ENCODE peak calls at places on chromosomes 3 and 15, in five cellular contexts. Z, O, H, I and T are unnamed samples.

GRCh38 chr3:116417151-116417550 is 28.1 kb downstream of the LSAMP start:
- DNase-seq in Z (no peak), O (no peak), H (no peak), I (no peak), T (no peak)

GRCh38 chr3:172317984-172318383 is 130.3 kb downstream of the GHSR start:
- DNase-seq in Z (peak), O (peak), H (no peak), I (peak), T (peak)

GRCh38 chr15:56741541-56741940 is 8.2 kb upstream of the ZNF280D start:
- DNase-seq in Z (no peak), O (no peak), H (no peak), I (no peak), T (no peak)

GRCh38 chr3:142029791-142030190 is 119.6 kb downstream of the TFDP2 start:
- DNase-seq in Z (no peak), O (no peak), H (no peak), I (no peak), T (no peak)

GRCh38 chr15:66772967-66773873 is 71.2 kb downstream of the SMAD6 start:
- DNase-seq in Z (no peak), O (no peak), H (no peak), I (peak), T (peak)

GRCh38 chr15:31457631-31458526 is 131.2 kb downstream of the KLF13 start:
- DNase-seq in Z (no peak), O (peak), H (no peak), I (peak), T (no peak)

GRCh38 chr3:159032311-159032710 is 230.5 kb downstream of the MFSD1 start:
- DNase-seq in Z (no peak), O (no peak), H (no peak), I (no peak), T (no peak)

GRCh38 chr15:75620043-75620775 is 5.3 kb downstream of the SNUPN start:
- DNase-seq in Z (no peak), O (no peak), H (no peak), I (peak), T (no peak)

GRCh38 chr3:24235121-24235520 is 259.5 kb downstream of the THRB start:
- DNase-seq in Z (no peak), O (no peak), H (no peak), I (no peak), T (no peak)

GRCh38 chr3:125585595-125586223 is 9.6 kb downstream of the OSBPL11 start:
- DNase-seq in Z (peak), O (peak), H (peak), I (peak), T (peak)

GRCh38 chr3:22916933-22917332 is 286.2 kb upstream of the UBE2E2 start:
- DNase-seq in Z (no peak), O (no peak), H (no peak), I (no peak), T (no peak)

GRCh38 chr15:95085056-95085455 is 853.7 kb downstream of the MCTP2 start:
- DNase-seq in Z (no peak), O (no peak), H (no peak), I (no peak), T (no peak)

GRCh38 chr3:128767351-128767750 is 41.4 kb downstream of the RAB7A start:
- DNase-seq in Z (no peak), O (no peak), H (no peak), I (peak), T (no peak)

GRCh38 chr15:35671197-35671596 is 125.2 kb upstream of the DPH6 start:
- DNase-seq in Z (no peak), O (no peak), H (no peak), I (no peak), T (no peak)

GRCh38 chr3:17910922-17911321 is 168.5 kb upstream of the TBC1D5 start:
- DNase-seq in Z (no peak), O (no peak), H (no peak), I (no peak), T (no peak)

GRCh38 chr15:88031461-88031860 is 225.1 kb downstream of the NTRK3 start:
- DNase-seq in Z (no peak), O (no peak), H (no peak), I (no peak), T (no peak)

GRCh38 chr3:127386490-127386889 is 98.6 kb upstream of the PRR20G start:
- DNase-seq in Z (no peak), O (no peak), H (no peak), I (no peak), T (no peak)

GRCh38 chr15:67067161-67067853 is 1.9 kb downstream of the SMAD3 start:
- DNase-seq in Z (no peak), O (no peak), H (no peak), I (no peak), T (peak)

DNA sequence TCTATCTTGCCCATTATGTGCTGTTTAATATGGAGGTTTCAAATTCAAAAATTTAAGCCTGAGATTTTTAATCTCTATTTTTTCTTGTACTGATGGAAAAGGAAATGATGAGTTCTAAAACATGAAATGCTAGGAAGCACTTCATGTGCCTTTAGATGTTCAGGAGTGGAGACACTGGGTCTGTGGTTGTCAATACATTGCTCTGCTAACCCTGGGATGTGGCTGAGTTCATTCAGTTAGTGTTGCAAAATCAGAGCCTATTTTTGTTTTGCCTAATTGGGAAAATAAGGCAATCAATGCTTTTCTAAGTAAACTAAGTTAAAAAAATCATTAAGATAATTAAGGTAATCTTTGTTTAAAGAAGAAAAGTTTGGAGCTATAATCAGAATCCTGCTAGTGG is 83.1 kb downstream of the DIPK2A start:
- DNase-seq in Z (no peak), O (no peak), H (no peak), I (no peak), T (no peak)
- TF ChIP-seq CTCF in Z (no peak), O (no peak), H (no peak), I (no peak), T (no peak)

GRCh38 chr3:170731281-170731680 is 138.7 kb downstream of the RPL22L1 start:
- DNase-seq in Z (no peak), O (no peak), H (no peak), I (no peak), T (no peak)

GRCh38 chr3:170735821-170736220 is 134.2 kb downstream of the RPL22L1 start:
- DNase-seq in Z (no peak), O (no peak), H (no peak), I (no peak), T (no peak)

GRCh38 chr3:170732660-170733245 is 137.2 kb downstream of the RPL22L1 start:
- DNase-seq in Z (no peak), O (no peak), H (no peak), I (peak), T (no peak)

GRCh38 chr3:170734737-170735070 is 135.3 kb downstream of the RPL22L1 start:
- DNase-seq in Z (no peak), O (no peak), H (no peak), I (no peak), T (no peak)

DNA sequence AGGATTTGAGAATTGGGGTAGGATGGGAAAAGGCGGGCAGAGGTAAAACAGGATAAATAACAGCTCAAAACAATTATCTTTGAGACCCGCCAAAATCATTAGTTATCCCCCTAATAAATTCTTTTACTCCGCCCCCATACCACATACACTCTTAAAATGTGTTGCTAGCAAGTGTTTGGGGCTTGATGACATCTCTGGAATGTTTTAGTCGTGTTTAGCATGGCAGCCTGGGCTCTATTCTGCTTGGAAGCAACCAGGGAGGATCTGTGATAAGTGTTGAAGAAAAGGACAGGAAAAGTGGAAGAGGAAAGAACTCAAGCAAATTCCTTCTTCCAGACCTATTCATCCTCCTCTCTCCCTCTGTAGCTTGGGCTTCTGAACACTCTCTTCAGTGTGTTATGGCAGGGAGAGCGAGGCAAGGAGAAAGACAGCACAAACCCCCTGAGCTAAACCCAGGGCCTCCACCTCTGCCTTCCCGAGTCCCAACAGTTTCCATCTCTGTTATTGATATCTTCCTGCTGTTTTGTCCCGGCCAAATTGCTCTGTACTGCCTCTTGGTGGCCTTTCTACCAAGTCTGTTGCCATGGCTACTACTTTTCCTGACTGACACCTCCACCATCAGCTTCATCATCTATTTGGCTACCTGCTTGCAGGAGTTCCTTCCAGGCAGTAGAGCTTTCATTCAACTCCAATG is 135.8 kb downstream of the RPL22L1 start:
- DNase-seq in Z (no peak), O (no peak), H (no peak), I (no peak), T (no peak)
- TF ChIP-seq CTCF in Z (peak), O (no peak), H (no peak), I (no peak), T (no peak)

GRCh38 chr3:194686414-194686815 is 732 bp downstream of the FAM43A start:
- DNase-seq in Z (no peak), O (no peak), H (no peak), I (no peak), T (no peak)

GRCh38 chr3:194686816-194687637 is 1.3 kb downstream of the FAM43A start:
- DNase-seq in Z (no peak), O (no peak), H (no peak), I (peak), T (peak)

GRCh38 chr3:194687638-194688206 is 2.0 kb downstream of the FAM43A start:
- DNase-seq in Z (no peak), O (no peak), H (peak), I (peak), T (peak)

GRCh38 chr3:194685050-194685722 is 497 bp upstream of the FAM43A start:
- DNase-seq in Z (no peak), O (no peak), H (no peak), I (no peak), T (no peak)

DNA sequence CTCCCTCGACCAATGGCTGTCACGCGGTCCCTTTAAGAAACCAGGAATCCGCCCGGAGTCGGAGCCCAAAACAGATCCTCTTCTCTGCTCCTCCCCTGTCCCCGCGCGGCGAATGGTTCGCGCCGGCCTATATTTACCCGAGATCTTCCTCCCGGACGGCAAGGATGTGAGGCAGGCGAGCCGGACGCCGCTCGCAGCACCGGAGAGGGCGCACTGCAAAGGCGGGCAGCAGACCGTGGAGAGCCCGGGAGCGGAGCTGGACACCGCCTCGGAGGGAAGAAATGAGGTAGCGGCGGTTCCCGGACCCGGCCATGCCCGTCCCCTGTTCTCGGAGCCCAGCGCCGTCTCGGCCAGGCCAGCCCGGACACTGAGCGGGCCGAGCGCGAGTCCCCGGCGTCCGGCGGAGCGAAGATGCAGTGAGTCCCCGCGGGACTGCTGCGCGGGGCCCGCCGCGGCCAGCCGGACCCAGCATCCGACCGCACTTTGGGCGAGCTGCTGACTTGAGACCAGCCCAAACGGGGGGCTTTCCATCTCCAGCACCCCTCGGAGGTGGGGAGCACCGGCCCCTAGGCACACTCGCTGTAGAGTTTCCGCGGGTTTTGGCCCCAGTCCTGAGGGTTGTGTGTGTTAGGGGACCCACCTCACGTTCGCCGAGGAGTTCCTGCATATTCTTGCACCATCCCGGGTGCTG is at the start of gene FAM43A:
- DNase-seq in Z (peak), O (peak), H (peak), I (peak), T (peak)
- TF ChIP-seq CTCF in Z (peak), O (peak), H (no peak), I (peak), T (no peak)

GRCh38 chr3:155407331-155407730 is 113.8 kb upstream of the STRIT1 start:
- DNase-seq in Z (no peak), O (no peak), H (no peak), I (no peak), T (no peak)

GRCh38 chr3:155409336-155409735 is 115.9 kb upstream of the STRIT1 start:
- DNase-seq in Z (no peak), O (no peak), H (no peak), I (no peak), T (no peak)

GRCh38 chr3:155407971-155408370 is 114.5 kb upstream of the STRIT1 start:
- DNase-seq in Z (no peak), O (no peak), H (no peak), I (no peak), T (no peak)

GRCh38 chr3:155412856-155413255 is 119.4 kb upstream of the STRIT1 start:
- DNase-seq in Z (no peak), O (no peak), H (no peak), I (no peak), T (no peak)

DNA sequence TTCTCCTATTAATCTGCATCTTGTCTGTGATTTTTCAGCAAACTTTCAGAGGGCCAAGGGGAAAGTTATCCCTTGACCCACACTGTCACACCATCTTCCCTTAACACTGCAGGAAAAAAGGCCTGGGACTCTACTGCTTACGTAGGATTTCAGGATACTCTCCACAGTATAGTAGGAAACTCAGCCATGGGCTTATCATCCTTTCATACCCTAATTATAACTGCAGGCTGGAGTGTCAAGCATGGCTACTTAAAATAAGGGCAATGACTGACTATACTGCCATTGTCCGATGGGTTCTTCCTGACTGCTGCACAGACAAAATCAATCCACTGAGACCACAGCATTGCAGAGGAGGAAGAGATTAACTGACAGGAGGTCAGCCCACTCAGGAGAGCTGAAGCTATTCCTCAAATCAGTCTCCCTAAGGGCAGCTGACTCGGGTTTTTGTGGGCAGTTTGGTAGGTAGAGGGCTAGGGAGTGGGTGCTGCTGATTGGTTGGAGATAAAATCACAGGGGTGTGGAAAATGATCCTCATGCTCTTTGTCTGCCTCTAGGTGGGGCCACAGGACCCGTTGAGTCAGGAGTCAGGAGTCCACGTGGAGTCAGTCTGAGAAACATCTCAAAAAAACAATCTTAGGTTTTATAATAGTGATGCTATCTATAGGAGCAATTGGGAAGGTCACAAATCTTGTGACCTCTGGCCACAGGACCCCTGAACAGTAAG is 118.2 kb upstream of the STRIT1 start:
- DNase-seq in Z (no peak), O (no peak), H (no peak), I (no peak), T (no peak)
- TF ChIP-seq CTCF in Z (no peak), O (no peak), H (no peak), I (no peak), T (no peak)